ENCODE peak calls at places on chromosomes 7 and 10, in seven cellular contexts. One of them, this sample, is unnamed.

GRCh38 chr7:44712012-44712411 is 36.6 kb upstream of the ZMIZ2 start:
- DNase-seq in uterus: no peak
- DNase-seq in cardiac fibroblast: no peak
- DNase-seq in CD8-positive, alpha-beta T cell: no peak
- DNase-seq in right lobe of liver: no peak
- DNase-seq in choroid plexus epithelial cell: no peak
- DNase-seq in astrocyte: no peak
- DNase-seq in this sample: no peak

GRCh38 chr7:44072364-44073231 is 7.2 kb upstream of the PGAM2 start:
- DNase-seq in uterus: peak; percentile 86
- DNase-seq in cardiac fibroblast: peak; percentile 91
- DNase-seq in choroid plexus epithelial cell: peak; percentile 91
- DNase-seq in CD8-positive, alpha-beta T cell: no peak
- DNase-seq in right lobe of liver: peak; percentile 70
- DNase-seq in astrocyte: peak; percentile 71
- DNase-seq in this sample: peak; percentile 92

GRCh38 chr10:24513155-24513554 is 210.5 kb downstream of the ARHGAP21 start:
- DNase-seq in cardiac fibroblast: peak; percentile 56
- DNase-seq in right lobe of liver: no peak
- DNase-seq in astrocyte: peak; percentile 13
- DNase-seq in CD8-positive, alpha-beta T cell: no peak
- DNase-seq in uterus: no peak
- DNase-seq in choroid plexus epithelial cell: peak; percentile 62
- DNase-seq in this sample: peak; percentile 37

GRCh38 chr10:61939575-61940301 is 38.2 kb downstream of the ARID5B start:
- DNase-seq in uterus: no peak
- DNase-seq in right lobe of liver: no peak
- DNase-seq in astrocyte: peak; percentile 82
- DNase-seq in choroid plexus epithelial cell: peak; percentile 83
- DNase-seq in CD8-positive, alpha-beta T cell: no peak
- DNase-seq in cardiac fibroblast: peak; percentile 91
- DNase-seq in this sample: peak; percentile 86

GRCh38 chr10:132145521-132146185 is 41.1 kb upstream of the DPYSL4 start:
- DNase-seq in cardiac fibroblast: no peak
- DNase-seq in right lobe of liver: peak; percentile 43
- DNase-seq in uterus: no peak
- DNase-seq in astrocyte: no peak
- DNase-seq in choroid plexus epithelial cell: no peak
- DNase-seq in CD8-positive, alpha-beta T cell: no peak
- DNase-seq in this sample: no peak

GRCh38 chr7:46545790-46546189 is 624.7 kb upstream of the IGFBP3 start:
- DNase-seq in choroid plexus epithelial cell: peak; percentile 87
- DNase-seq in cardiac fibroblast: peak; percentile 83
- DNase-seq in uterus: no peak
- DNase-seq in CD8-positive, alpha-beta T cell: no peak
- DNase-seq in astrocyte: peak; percentile 91
- DNase-seq in right lobe of liver: no peak
- DNase-seq in this sample: peak; percentile 63

GRCh38 chr7:3861941-3862340 is 560.9 kb downstream of the SDK1 start:
- DNase-seq in uterus: peak; percentile 70
- DNase-seq in choroid plexus epithelial cell: peak; percentile 78
- DNase-seq in right lobe of liver: no peak
- DNase-seq in CD8-positive, alpha-beta T cell: no peak
- DNase-seq in astrocyte: peak; percentile 80
- DNase-seq in cardiac fibroblast: peak; percentile 94
- DNase-seq in this sample: peak; percentile 41

GRCh38 chr10:3054816-3055202 is 12.5 kb upstream of the PFKP start:
- DNase-seq in uterus: no peak
- DNase-seq in astrocyte: no peak
- DNase-seq in choroid plexus epithelial cell: peak; percentile 36
- DNase-seq in right lobe of liver: no peak
- DNase-seq in cardiac fibroblast: no peak
- DNase-seq in CD8-positive, alpha-beta T cell: no peak
- DNase-seq in this sample: peak; percentile 33

GRCh38 chr10:88592425-88592824 is 5.9 kb downstream of the LIPJ start:
- DNase-seq in cardiac fibroblast: no peak
- DNase-seq in astrocyte: no peak
- DNase-seq in CD8-positive, alpha-beta T cell: no peak
- DNase-seq in uterus: no peak
- DNase-seq in choroid plexus epithelial cell: no peak
- DNase-seq in right lobe of liver: no peak
- DNase-seq in this sample: peak; percentile 2

GRCh38 chr10:48612241-48612943 is 7.5 kb upstream of the ARHGAP22 start:
- DNase-seq in right lobe of liver: no peak
- DNase-seq in cardiac fibroblast: peak; percentile 22
- DNase-seq in CD8-positive, alpha-beta T cell: no peak
- DNase-seq in choroid plexus epithelial cell: no peak
- DNase-seq in uterus: no peak
- DNase-seq in astrocyte: peak; percentile 57
- DNase-seq in this sample: peak; percentile 45

GRCh38 chr7:155818820-155819168 is 6.5 kb upstream of the SHH start:
- DNase-seq in CD8-positive, alpha-beta T cell: no peak
- DNase-seq in choroid plexus epithelial cell: no peak
- DNase-seq in right lobe of liver: peak; percentile 18
- DNase-seq in uterus: no peak
- DNase-seq in cardiac fibroblast: no peak
- DNase-seq in astrocyte: no peak
- DNase-seq in this sample: no peak
- TF ChIP-seq CTCF in CD8-positive, alpha-beta T cell: no peak
- TF ChIP-seq CTCF in choroid plexus epithelial cell: peak; percentile 8
- TF ChIP-seq CTCF in right lobe of liver: no peak
- TF ChIP-seq CTCF in uterus: no peak
- TF ChIP-seq CTCF in cardiac fibroblast: no peak
- TF ChIP-seq CTCF in astrocyte: no peak
- TF ChIP-seq CTCF in this sample: no peak

GRCh38 chr7:26658080-26658697 is 206.2 kb downstream of the SKAP2 start:
- DNase-seq in right lobe of liver: no peak
- DNase-seq in CD8-positive, alpha-beta T cell: no peak
- DNase-seq in cardiac fibroblast: no peak
- DNase-seq in choroid plexus epithelial cell: no peak
- DNase-seq in uterus: no peak
- DNase-seq in astrocyte: no peak
- DNase-seq in this sample: no peak
- H3K4me3 ChIP-seq in right lobe of liver: no peak overlapping the region
- H3K4me3 ChIP-seq in CD8-positive, alpha-beta T cell: no peak overlapping the region
- H3K4me3 ChIP-seq in cardiac fibroblast: no peak overlapping the region
- H3K4me3 ChIP-seq in choroid plexus epithelial cell: no peak overlapping the region
- H3K4me3 ChIP-seq in uterus: no peak overlapping the region
- H3K4me3 ChIP-seq in astrocyte: no peak overlapping the region
- H3K4me3 ChIP-seq in this sample: no peak overlapping the region

DNA sequence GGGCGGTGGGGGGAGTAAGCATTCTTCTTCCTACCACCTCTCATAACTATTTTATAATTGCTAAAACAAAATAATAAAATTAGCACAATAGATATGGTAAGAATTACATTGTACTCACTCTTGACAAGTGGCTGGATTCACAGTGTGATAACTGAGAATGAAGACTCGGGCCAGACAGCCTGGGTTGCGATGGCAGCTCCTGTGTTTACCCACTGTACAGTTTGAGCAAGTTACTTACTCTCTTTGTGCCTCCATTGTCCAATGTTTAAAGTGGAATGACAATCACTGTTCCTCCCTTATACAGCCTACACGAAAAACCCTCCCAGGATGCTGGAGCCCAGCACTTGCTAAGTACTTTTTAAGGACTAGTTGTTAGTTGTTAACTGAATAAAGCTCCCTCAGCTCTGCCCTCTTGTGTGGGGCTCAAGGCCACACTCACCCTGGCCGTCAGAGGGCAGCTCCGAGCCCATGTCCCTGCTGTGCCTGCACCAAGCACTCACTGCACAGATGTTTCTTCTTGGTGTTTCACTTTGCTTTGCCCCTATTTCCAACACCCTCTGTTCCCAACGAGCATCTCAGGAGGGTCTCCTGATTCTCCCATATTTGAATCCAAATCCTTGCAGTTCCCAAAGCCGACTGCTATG is 56.4 kb upstream of the NPS start:
- DNase-seq in right lobe of liver: no peak
- DNase-seq in astrocyte: no peak
- DNase-seq in uterus: no peak
- DNase-seq in choroid plexus epithelial cell: peak; percentile 15
- DNase-seq in cardiac fibroblast: no peak
- DNase-seq in CD8-positive, alpha-beta T cell: no peak
- DNase-seq in this sample: no peak
- TF ChIP-seq CTCF in right lobe of liver: peak; percentile 18
- TF ChIP-seq CTCF in astrocyte: no peak
- TF ChIP-seq CTCF in uterus: no peak
- TF ChIP-seq CTCF in choroid plexus epithelial cell: peak; percentile 35
- TF ChIP-seq CTCF in cardiac fibroblast: peak; percentile 22
- TF ChIP-seq CTCF in CD8-positive, alpha-beta T cell: no peak
- TF ChIP-seq CTCF in this sample: no peak

DNA sequence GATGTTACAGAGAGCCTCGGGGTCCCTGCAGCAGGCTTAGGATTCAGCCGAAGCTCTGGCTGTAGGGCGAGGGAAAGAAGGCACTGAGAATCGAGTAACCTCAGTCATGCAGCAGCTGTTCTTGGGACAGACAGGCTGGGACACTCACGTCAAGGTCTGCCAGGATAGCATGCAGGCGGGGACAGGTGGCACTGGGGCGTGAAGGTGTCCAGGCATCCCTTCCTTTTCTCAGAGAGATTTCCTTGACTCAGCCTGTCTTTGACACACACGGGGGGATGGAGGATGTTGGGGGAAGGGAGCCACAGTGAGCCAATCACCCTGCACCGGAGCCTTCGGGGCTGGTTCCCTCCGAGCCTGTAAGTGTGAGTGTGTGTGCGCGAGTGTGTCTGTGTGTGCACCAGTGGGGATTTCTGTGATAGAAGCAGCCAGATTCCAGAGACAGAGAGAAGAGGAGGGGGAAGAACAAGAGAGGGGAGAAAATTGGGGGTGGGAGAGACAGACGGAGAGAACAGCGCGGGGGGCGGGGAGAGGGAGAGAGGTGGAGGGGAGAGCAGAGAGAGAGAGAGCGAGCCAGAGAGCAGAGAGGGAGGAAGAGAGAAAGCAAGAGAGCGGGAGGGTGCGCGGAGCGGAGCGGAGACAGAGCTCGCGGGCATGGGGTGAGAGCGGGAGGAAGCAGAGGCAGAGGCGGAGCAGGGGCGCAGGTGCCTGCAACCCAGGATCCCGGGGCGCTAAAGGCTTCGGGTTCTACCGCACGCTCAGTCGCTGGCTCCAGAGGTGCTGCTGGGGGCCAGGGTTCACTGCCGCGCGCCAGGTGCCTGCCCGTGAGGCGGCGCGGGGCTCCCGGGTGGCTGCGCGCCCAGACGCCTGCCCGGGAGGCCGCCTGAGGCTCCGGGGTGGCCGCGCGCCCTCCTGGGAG is 526 bp upstream of the GPR26 start:
- DNase-seq in right lobe of liver: no peak
- DNase-seq in cardiac fibroblast: no peak
- DNase-seq in astrocyte: no peak
- DNase-seq in CD8-positive, alpha-beta T cell: no peak
- DNase-seq in uterus: no peak
- DNase-seq in choroid plexus epithelial cell: no peak
- DNase-seq in this sample: no peak
- H3K4me3 ChIP-seq in right lobe of liver: no peak overlapping the region
- H3K4me3 ChIP-seq in cardiac fibroblast: no peak overlapping the region
- H3K4me3 ChIP-seq in astrocyte: no peak overlapping the region
- H3K4me3 ChIP-seq in CD8-positive, alpha-beta T cell: no peak overlapping the region
- H3K4me3 ChIP-seq in uterus: no peak overlapping the region
- H3K4me3 ChIP-seq in choroid plexus epithelial cell: no peak overlapping the region
- H3K4me3 ChIP-seq in this sample: no peak overlapping the region

GRCh38 chr7:107194051-107194450 is 25.2 kb downstream of the HBP1 start:
- DNase-seq in astrocyte: no peak
- DNase-seq in CD8-positive, alpha-beta T cell: no peak
- DNase-seq in uterus: no peak
- DNase-seq in choroid plexus epithelial cell: peak; percentile 20
- DNase-seq in right lobe of liver: no peak
- DNase-seq in cardiac fibroblast: peak; percentile 18
- DNase-seq in this sample: no peak
- TF ChIP-seq CTCF in astrocyte: no peak
- TF ChIP-seq CTCF in CD8-positive, alpha-beta T cell: no peak
- TF ChIP-seq CTCF in uterus: no peak
- TF ChIP-seq CTCF in choroid plexus epithelial cell: peak; percentile 16
- TF ChIP-seq CTCF in right lobe of liver: no peak
- TF ChIP-seq CTCF in cardiac fibroblast: no peak
- TF ChIP-seq CTCF in this sample: no peak

GRCh38 chr7:139673230-139673629 is 104.6 kb downstream of the HIPK2 start:
- DNase-seq in astrocyte: no peak
- DNase-seq in right lobe of liver: no peak
- DNase-seq in CD8-positive, alpha-beta T cell: no peak
- DNase-seq in uterus: no peak
- DNase-seq in cardiac fibroblast: no peak
- DNase-seq in choroid plexus epithelial cell: peak; percentile 45
- DNase-seq in this sample: no peak
- H3K4me3 ChIP-seq in astrocyte: no peak overlapping the region
- H3K4me3 ChIP-seq in right lobe of liver: no peak overlapping the region
- H3K4me3 ChIP-seq in CD8-positive, alpha-beta T cell: no peak overlapping the region
- H3K4me3 ChIP-seq in uterus: no peak overlapping the region
- H3K4me3 ChIP-seq in cardiac fibroblast: no peak overlapping the region
- H3K4me3 ChIP-seq in choroid plexus epithelial cell: no peak overlapping the region
- H3K4me3 ChIP-seq in this sample: no peak overlapping the region

GRCh38 chr10:79316671-79317431 is 30.4 kb upstream of the PPIF start:
- DNase-seq in astrocyte: peak; percentile 7
- DNase-seq in choroid plexus epithelial cell: peak; percentile 31
- DNase-seq in cardiac fibroblast: peak; percentile 18
- DNase-seq in uterus: no peak
- DNase-seq in CD8-positive, alpha-beta T cell: no peak
- DNase-seq in right lobe of liver: peak; percentile 52
- DNase-seq in this sample: no peak
- TF ChIP-seq CTCF in astrocyte: no peak
- TF ChIP-seq CTCF in choroid plexus epithelial cell: no peak
- TF ChIP-seq CTCF in cardiac fibroblast: no peak
- TF ChIP-seq CTCF in uterus: no peak
- TF ChIP-seq CTCF in CD8-positive, alpha-beta T cell: no peak
- TF ChIP-seq CTCF in right lobe of liver: no peak
- TF ChIP-seq CTCF in this sample: no peak

This sample was measured in fibroblast of the aortic adventitia.